ENCODE peak calls at places on chromosomes 12 and 14, in six cellular contexts. K, G, F, L, I and R are unnamed samples.

GRCh38 chr14:92867246-92867925 is 55.6 kb upstream of the CHGA start:
- DNase-seq in F (no peak), I (no peak), K (no peak), G (no peak), L (no peak), R (no peak)

GRCh38 chr14:37550511-37550910 is 44.5 kb downstream of the FOXA1 start:
- DNase-seq in L (peak), G (no peak), F (no peak), I (no peak), K (no peak), R (no peak)

GRCh38 chr12:32698285-32698684 is 19.2 kb downstream of the DNM1L start:
- DNase-seq in F (no peak), G (no peak), I (no peak), L (peak), K (no peak), R (no peak)

GRCh38 chr14:76904740-76905569 is 78.7 kb downstream of the LRRC74A start:
- DNase-seq in I (peak), K (peak), G (no peak), F (no peak), L (no peak), R (no peak)

GRCh38 chr12:62643470-62643869 is 176.8 kb downstream of the MON2 start:
- DNase-seq in K (no peak), F (no peak), G (no peak), L (no peak), I (no peak), R (no peak)

GRCh38 chr14:101813171-101813759 is 51.8 kb downstream of the PPP2R5C start:
- DNase-seq in I (no peak), L (no peak), G (no peak), K (peak), F (no peak), R (no peak)

GRCh38 chr14:22131749-22132476 is 457.1 kb downstream of the DAD1 start:
- DNase-seq in G (no peak), F (no peak), I (no peak), L (no peak), K (no peak), R (no peak)

GRCh38 chr12:82627799-82628198 is 58.9 kb upstream of the TMTC2 start:
- DNase-seq in K (no peak), G (no peak), I (no peak), F (no peak), L (peak), R (no peak)

GRCh38 chr14:22500954-22501353 is 88.1 kb downstream of the DAD1 start:
- DNase-seq in L (no peak), K (peak), F (no peak), G (no peak), I (no peak), R (no peak)

GRCh38 chr14:93109572-93110481 is 5.9 kb downstream of the ITPK1 start:
- DNase-seq in K (no peak), F (no peak), L (no peak), G (no peak), I (no peak), R (no peak)

GRCh38 chr14:38391334-38391733 is 135.4 kb upstream of the CLEC14A start:
- DNase-seq in I (no peak), L (no peak), G (no peak), F (no peak), K (no peak), R (no peak)

GRCh38 chr12:79927772-79928474 is 7.0 kb downstream of the PPP1R12A start:
- DNase-seq in G (no peak), L (no peak), I (no peak), K (no peak), F (no peak), R (no peak)

GRCh38 chr14:39432619-39433451 is 602 bp upstream of the FBXO33 start:
- DNase-seq in K (peak), F (peak), L (peak), G (peak), I (peak), R (peak)

GRCh38 chr14:61103541-61104339 is 122.7 kb downstream of the SLC38A6 start:
- DNase-seq in K (peak), I (peak), L (no peak), F (no peak), G (no peak), R (no peak)

GRCh38 chr12:42756841-42757661 is 167.5 kb upstream of the PRICKLE1 start:
- DNase-seq in K (no peak), G (no peak), F (no peak), L (no peak), I (peak), R (no peak)

GRCh38 chr14:98953544-98954346 is 318.3 kb downstream of the BCL11B start:
- DNase-seq in I (no peak), F (peak), G (no peak), L (no peak), K (peak), R (no peak)

GRCh38 chr14:67815573-67816235 is 686 bp downstream of the ZFYVE26 start:
- DNase-seq in K (no peak), F (no peak), I (no peak), G (no peak), L (no peak), R (peak)